ENCODE peak calls at places on chromosomes 13 and 19, in nine cellular contexts. H is cardiac muscle cell; O is OCI-LY7; D is gastrocnemius medialis; A is RWPE2; S is K562; F is CD8-positive, alpha-beta T cell; Q is GM23338; W is effector memory CD4-positive, alpha-beta T cell. U is an unnamed sample.

GRCh38 chr13:27556109-27556508 is 64.2 kb downstream of the LNX2 start:
- DNase-seq in H (no peak), O (no peak), D (peak), A (no peak), S (no peak), F (no peak), Q (no peak), W (no peak), U (no peak)

GRCh38 chr13:28622286-28622685 is 36.6 kb upstream of the POMP start:
- DNase-seq in H (no peak), O (no peak), D (peak), A (no peak), S (no peak), F (no peak), Q (no peak), W (no peak), U (no peak)

GRCh38 chr13:93875527-93875926 is 604.0 kb downstream of the DCT start:
- DNase-seq in H (no peak), O (no peak), D (no peak), A (no peak), S (no peak), F (no peak), Q (no peak), W (no peak), U (no peak)

GRCh38 chr13:108270442-108270841 is 924 bp downstream of the TNFSF13B start:
- DNase-seq in H (peak), O (no peak), D (no peak), A (no peak), S (no peak), F (no peak), Q (no peak), W (no peak), U (peak)

GRCh38 chr13:48155850-48156249 is 60.9 kb upstream of the MED4 start:
- DNase-seq in H (no peak), O (no peak), D (no peak), A (no peak), S (no peak), F (peak), Q (no peak), W (peak), U (peak)

GRCh38 chr13:41263261-41263971 is at the start of gene MTRF1:
- DNase-seq in H (peak), O (peak), D (peak), A (peak), S (peak), F (peak), Q (peak), W (peak), U (peak)

GRCh38 chr13:112032186-112032835 is 34.6 kb upstream of the SOX1 start:
- DNase-seq in H (no peak), O (no peak), D (no peak), A (peak), S (no peak), F (no peak), Q (no peak), W (no peak), U (no peak)

GRCh38 chr13:37960427-37960826 is 90.9 kb upstream of the TRPC4 start:
- DNase-seq in H (no peak), O (peak), D (no peak), A (no peak), S (peak), F (no peak), Q (peak), W (no peak), U (no peak)

GRCh38 chr19:49506575-49507105 is 5.8 kb upstream of the FCGRT start:
- DNase-seq in H (peak), O (peak), D (peak), A (no peak), S (peak), F (peak), Q (peak), W (peak), U (peak)

GRCh38 chr19:18883530-18884304 is 12.2 kb downstream of the CERS1 start:
- DNase-seq in H (no peak), O (no peak), D (no peak), A (no peak), S (peak), F (no peak), Q (no peak), W (no peak), U (no peak)

GRCh38 chr13:26074706-26075105 is 22.9 kb upstream of the SHISA2 start:
- DNase-seq in H (no peak), O (no peak), D (no peak), A (no peak), S (no peak), F (no peak), Q (no peak), W (no peak), U (no peak)

GRCh38 chr19:15154002-15154612 is 46.7 kb downstream of the NOTCH3 start:
- DNase-seq in H (peak), O (peak), D (no peak), A (no peak), S (peak), F (peak), Q (peak), W (no peak), U (peak)

GRCh38 chr13:99876651-99877050 is 94.9 kb downstream of the ZIC5 start:
- DNase-seq in H (no peak), O (no peak), D (no peak), A (no peak), S (no peak), F (no peak), Q (no peak), W (no peak), U (no peak)

GRCh38 chr19:6473652-6474051 is 7.9 kb downstream of the DENND1C start:
- DNase-seq in H (no peak), O (no peak), D (no peak), A (no peak), S (peak), F (no peak), Q (no peak), W (no peak), U (no peak)

GRCh38 chr13:35961002-35961401 is 170.2 kb downstream of the DCLK1 start:
- DNase-seq in H (no peak), O (no peak), D (no peak), A (no peak), S (no peak), F (no peak), Q (no peak), W (no peak), U (no peak)

GRCh38 chr13:41847216-41847615 is 113.7 kb downstream of the VWA8 start:
- DNase-seq in H (no peak), O (no peak), D (no peak), A (no peak), S (no peak), F (no peak), Q (no peak), W (no peak), U (no peak)

GRCh38 chr19:29741776-29742175 is 26.7 kb upstream of the C19orf12 start:
- DNase-seq in H (no peak), O (no peak), D (no peak), A (no peak), S (no peak), F (no peak), Q (no peak), W (no peak), U (no peak)

GRCh38 chr19:38565686-38566105 is 52.1 kb downstream of the MAP4K1 start:
- DNase-seq in H (no peak), O (no peak), D (no peak), A (no peak), S (no peak), F (no peak), Q (no peak), W (no peak), U (no peak)

GRCh38 chr19:13110099-13110610 is 6.4 kb downstream of the TRMT1 start:
- DNase-seq in H (no peak), O (no peak), D (no peak), A (no peak), S (no peak), F (no peak), Q (no peak), W (no peak), U (no peak)

GRCh38 chr13:33262069-33262487 is 23.5 kb downstream of the STARD13 start:
- DNase-seq in H (no peak), O (no peak), D (no peak), A (peak), S (no peak), F (no peak), Q (no peak), W (no peak), U (no peak)

DNA sequence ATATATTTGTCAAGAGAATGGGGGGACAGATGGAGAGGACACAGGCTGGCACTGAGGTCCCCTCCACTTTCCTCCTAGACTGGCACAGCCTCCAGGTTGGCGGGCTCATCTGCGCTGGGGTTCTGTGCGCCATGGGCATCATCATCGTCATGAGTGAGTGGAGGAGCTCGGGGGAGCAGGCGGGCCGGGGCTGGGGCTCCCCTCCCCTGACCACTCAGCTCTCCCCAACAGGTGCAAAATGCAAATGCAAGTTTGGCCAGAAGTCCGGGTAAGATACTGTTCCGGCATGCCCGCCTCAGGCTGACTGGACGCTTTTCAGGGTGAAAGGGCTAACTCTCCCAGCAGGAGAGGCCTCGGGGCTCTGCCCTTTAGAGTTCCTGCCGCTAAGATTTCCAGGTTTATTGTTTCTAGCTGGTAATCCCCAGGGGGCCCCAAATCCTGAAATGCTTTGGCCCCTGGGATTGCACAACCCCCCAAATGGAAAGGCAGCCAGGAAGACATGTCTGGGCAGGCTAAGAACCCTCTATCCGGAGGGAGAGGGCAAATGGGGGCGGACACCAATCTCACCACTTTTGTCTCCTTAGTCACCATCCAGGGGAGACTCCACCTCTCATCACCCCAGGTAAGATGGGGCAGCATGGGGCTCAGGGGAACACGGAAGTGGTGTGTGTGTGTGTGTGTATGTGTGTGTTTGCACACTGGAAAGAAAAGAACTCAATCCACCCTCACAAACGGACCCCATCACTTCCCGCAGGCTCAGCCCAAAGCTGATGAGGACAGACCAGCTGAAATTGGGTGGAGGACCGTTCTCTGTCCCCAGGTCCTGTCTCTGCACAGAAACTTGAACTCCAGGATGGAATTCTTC is 7.3 kb downstream of the FXYD3 start:
- DNase-seq in H (no peak), O (no peak), D (no peak), A (peak), S (no peak), F (no peak), Q (no peak), W (no peak), U (no peak)
- H3K27ac ChIP-seq in H (no peak), O (no peak), D (peak), A (peak), S (no peak), F (no peak), Q (no peak), W (no peak), U (no peak)

GRCh38 chr19:51016798-51017683 is 2.5 kb downstream of the KLK10 start:
- DNase-seq in H (peak), O (peak), D (no peak), A (peak), S (peak), F (peak), Q (peak), W (no peak), U (peak)
- H3K4me3 ChIP-seq in H (peak), O (no peak), D (no peak), A (peak), S (no peak), F (no peak), Q (peak), W (no peak), U (peak)

GRCh38 chr19:46716013-46716671 is 772 bp downstream of the PRKD2 start:
- DNase-seq in H (peak), O (peak), D (no peak), A (peak), S (peak), F (no peak), Q (peak), W (no peak), U (no peak)

GRCh38 chr19:46717716-46718143 is 816 bp upstream of the PRKD2 start:
- DNase-seq in H (no peak), O (peak), D (no peak), A (no peak), S (no peak), F (peak), Q (no peak), W (peak), U (no peak)

GRCh38 chr19:46715620-46716012 is 1.3 kb downstream of the PRKD2 start:
- DNase-seq in H (no peak), O (peak), D (no peak), A (no peak), S (no peak), F (no peak), Q (no peak), W (no peak), U (no peak)

GRCh38 chr19:46717034-46717715 is at the start of gene PRKD2:
- DNase-seq in H (peak), O (peak), D (peak), A (peak), S (peak), F (peak), Q (peak), W (peak), U (peak)

GRCh38 chr19:46716672-46717033 is 261 bp downstream of the PRKD2 start:
- DNase-seq in H (peak), O (no peak), D (no peak), A (no peak), S (peak), F (no peak), Q (peak), W (no peak), U (no peak)
- H3K27ac ChIP-seq in H (peak), O (peak), D (peak), A (peak), S (peak), F (peak), Q (peak), W (peak), U (peak)

GRCh38 chr19:53577968-53578367 is 40.0 kb downstream of the ZNF331 start:
- DNase-seq in H (no peak), O (no peak), D (no peak), A (no peak), S (no peak), F (no peak), Q (no peak), W (no peak), U (no peak)
- H3K4me3 ChIP-seq in H (no peak), O (no peak), D (no peak), A (no peak), S (no peak), F (no peak), Q (no peak), W (no peak), U (no peak)

DNA sequence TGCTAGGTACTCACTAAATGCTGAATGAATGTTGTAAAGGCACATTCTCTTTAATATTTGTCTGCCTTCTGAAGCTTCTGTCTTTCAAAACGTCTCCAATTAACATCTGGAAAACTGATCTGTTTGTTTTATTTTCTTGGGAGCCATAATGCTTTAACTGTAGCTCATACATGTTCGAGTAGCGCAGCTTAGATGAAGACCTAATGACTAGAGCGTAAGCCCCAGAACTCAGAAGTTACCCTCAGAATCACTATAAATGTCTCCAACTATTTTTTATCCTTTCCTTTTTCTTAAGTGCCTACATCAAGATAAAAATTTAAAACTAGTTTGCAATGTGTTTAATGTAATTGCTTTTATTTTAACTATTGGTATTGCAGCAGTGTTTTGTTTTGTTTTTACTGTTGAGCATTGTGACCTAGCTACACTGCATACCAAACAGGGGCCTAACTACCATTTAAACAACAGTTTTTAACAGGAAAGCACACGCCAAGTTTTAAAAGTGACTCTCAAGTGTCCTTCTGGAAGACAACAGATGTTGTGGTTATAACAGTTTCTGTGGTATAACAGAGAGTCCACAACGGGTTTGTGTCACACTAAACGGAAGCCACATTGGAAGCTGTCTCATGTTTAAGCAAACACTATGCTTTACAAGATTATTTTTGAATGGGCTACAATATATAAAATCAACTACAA is 42.0 kb downstream of the MRPL57 start:
- DNase-seq in H (no peak), O (no peak), D (no peak), A (no peak), S (no peak), F (no peak), Q (no peak), W (no peak), U (no peak)
- H3K27ac ChIP-seq in H (no peak), O (no peak), D (no peak), A (no peak), S (no peak), F (no peak), Q (no peak), W (no peak), U (peak)

DNA sequence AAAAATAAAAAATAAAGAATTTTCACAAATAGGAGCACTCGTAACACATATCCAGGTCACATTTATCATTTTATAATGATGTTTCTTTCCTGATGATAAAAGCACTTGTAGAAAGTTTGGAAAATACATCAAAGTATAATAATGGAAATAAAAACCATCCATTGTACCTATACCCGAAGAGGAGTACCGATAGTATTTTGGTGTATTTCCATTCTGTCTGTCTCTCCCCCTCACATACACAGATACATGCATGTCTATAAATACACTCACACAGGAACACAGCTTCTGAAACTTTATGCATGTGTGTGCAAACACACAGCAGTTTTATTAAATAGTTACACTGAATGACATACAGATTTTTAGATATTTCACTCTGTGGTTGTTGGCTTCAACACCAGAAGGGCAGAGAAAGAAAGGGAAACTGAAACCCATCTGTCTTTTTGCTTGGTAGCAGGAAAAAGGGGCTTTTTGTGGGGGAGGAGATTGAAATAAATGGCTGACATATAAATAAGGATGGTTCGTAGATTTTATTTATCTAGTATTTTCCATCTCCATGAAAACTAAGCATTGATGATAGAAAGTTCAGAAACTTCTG is 114.8 kb downstream of the LRCH1 start:
- DNase-seq in H (no peak), O (peak), D (no peak), A (no peak), S (no peak), F (no peak), Q (no peak), W (no peak), U (no peak)
- H3K4me3 ChIP-seq in H (no peak), O (peak), D (no peak), A (no peak), S (no peak), F (peak), Q (no peak), W (peak), U (peak)

GRCh38 chr19:34399886-34400285 is 4.3 kb upstream of the PDCD2L start:
- DNase-seq in H (no peak), O (no peak), D (no peak), A (no peak), S (no peak), F (no peak), Q (no peak), W (no peak), U (no peak)

GRCh38 chr19:34402074-34402600 is 2.1 kb upstream of the PDCD2L start:
- DNase-seq in H (no peak), O (no peak), D (no peak), A (no peak), S (no peak), F (no peak), Q (no peak), W (no peak), U (no peak)

GRCh38 chr19:34405892-34406660 is 1.9 kb downstream of the PDCD2L start:
- DNase-seq in H (no peak), O (no peak), D (peak), A (no peak), S (no peak), F (no peak), Q (no peak), W (no peak), U (no peak)

GRCh38 chr19:34404109-34404909 is at the start of gene PDCD2L:
- DNase-seq in H (peak), O (peak), D (peak), A (peak), S (peak), F (peak), Q (peak), W (peak), U (peak)

DNA sequence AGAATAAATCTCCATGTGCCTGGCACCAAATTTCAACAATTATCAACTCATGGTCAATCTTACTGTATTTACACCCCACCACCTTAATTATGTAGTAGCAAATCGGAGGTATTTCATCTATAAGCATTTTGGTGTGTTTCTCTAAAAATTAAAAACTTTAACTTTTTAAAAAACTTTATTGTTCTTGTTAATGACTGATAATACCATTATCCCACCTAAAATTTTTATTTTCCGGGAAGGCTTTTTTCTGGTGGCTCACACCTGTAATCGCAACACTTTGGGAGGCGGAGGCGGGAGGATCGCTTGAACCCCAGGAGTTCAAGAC is 453 bp upstream of the PDCD2L start:
- DNase-seq in H (no peak), O (no peak), D (no peak), A (no peak), S (no peak), F (no peak), Q (no peak), W (no peak), U (no peak)
- H3K27ac ChIP-seq in H (peak), O (no peak), D (peak), A (peak), S (peak), F (peak), Q (no peak), W (peak), U (peak)